ENCODE peak calls at places on chromosomes 3 and 15, in eight cellular contexts. F is HL-60, B is GM10248, K is fibroblast of mammary gland, T is AG04449, H is HFF-Myc, V is GM13977, Z is endodermal cell. C is an unnamed sample.

GRCh38 chr3:129606522-129607390 is at the start of gene PLXND1:
- DNase-seq in T (no peak), K (peak), B (peak), V (peak), F (peak), H (no peak), Z (peak), C (no peak)

GRCh38 chr15:91104111-91104510 is 4.1 kb downstream of the SV2B start:
- DNase-seq in V (no peak), Z (no peak), H (no peak), K (no peak), B (no peak), F (no peak), T (no peak), C (no peak)

GRCh38 chr3:43752908-43753307 is 62.2 kb downstream of the ABHD5 start:
- DNase-seq in F (no peak), H (no peak), T (no peak), K (peak), B (no peak), V (no peak), Z (no peak), C (no peak)

GRCh38 chr3:168794427-168794826 is 698.7 kb upstream of the GOLIM4 start:
- DNase-seq in Z (no peak), H (no peak), T (no peak), K (no peak), V (no peak), B (no peak), F (no peak), C (no peak)

GRCh38 chr3:377158-377561 is 180.6 kb downstream of the CHL1 start:
- DNase-seq in H (no peak), F (no peak), K (peak), T (no peak), V (peak), Z (peak), B (peak), C (peak)

GRCh38 chr3:185215873-185216586 is 37.8 kb downstream of the EHHADH start:
- DNase-seq in H (no peak), B (peak), T (no peak), K (peak), V (peak), F (no peak), Z (no peak), C (peak)

GRCh38 chr3:79467721-79468120 is 300.1 kb downstream of the ROBO1 start:
- DNase-seq in T (no peak), Z (peak), B (no peak), V (no peak), H (no peak), F (no peak), K (no peak), C (peak)

GRCh38 chr3:32954506-32954905 is 3.1 kb downstream of the CCR4 start:
- DNase-seq in B (no peak), T (no peak), K (no peak), Z (no peak), F (no peak), V (no peak), H (no peak), C (no peak)

GRCh38 chr15:80613762-80614365 is 81.2 kb upstream of the ABHD17C start:
- DNase-seq in B (no peak), V (no peak), K (no peak), H (no peak), F (no peak), Z (no peak), T (no peak), C (no peak)

GRCh38 chr3:158791259-158791920 is 10.5 kb upstream of the MFSD1 start:
- DNase-seq in F (peak), H (no peak), V (peak), T (no peak), Z (no peak), B (peak), K (peak), C (peak)

GRCh38 chr15:67176195-67176971 is 78.1 kb downstream of the AAGAB start:
- DNase-seq in K (no peak), H (no peak), F (no peak), Z (peak), V (no peak), B (no peak), T (no peak), C (peak)

GRCh38 chr3:155995525-155996370 is 124.6 kb upstream of the KCNAB1 start:
- DNase-seq in V (peak), T (peak), F (no peak), H (peak), Z (no peak), K (peak), B (peak), C (peak)

GRCh38 chr15:51888593-51889195 is 59.2 kb downstream of the TMOD3 start:
- DNase-seq in Z (no peak), K (peak), V (peak), B (peak), H (no peak), F (no peak), T (no peak), C (peak)

GRCh38 chr3:111662012-111662411 is 66.9 kb upstream of the ZBED2 start:
- DNase-seq in B (no peak), V (no peak), K (no peak), Z (no peak), H (no peak), T (no peak), F (no peak), C (no peak)

GRCh38 chr3:114597012-114597411 is 303.2 kb downstream of the TIGIT start:
- DNase-seq in V (no peak), F (no peak), T (no peak), B (no peak), K (peak), Z (no peak), H (no peak), C (peak)
- TF ChIP-seq CTCF in V (no peak), F (no peak), T (no peak), B (no peak), K (peak), Z (peak), H (peak), C (no peak)

DNA sequence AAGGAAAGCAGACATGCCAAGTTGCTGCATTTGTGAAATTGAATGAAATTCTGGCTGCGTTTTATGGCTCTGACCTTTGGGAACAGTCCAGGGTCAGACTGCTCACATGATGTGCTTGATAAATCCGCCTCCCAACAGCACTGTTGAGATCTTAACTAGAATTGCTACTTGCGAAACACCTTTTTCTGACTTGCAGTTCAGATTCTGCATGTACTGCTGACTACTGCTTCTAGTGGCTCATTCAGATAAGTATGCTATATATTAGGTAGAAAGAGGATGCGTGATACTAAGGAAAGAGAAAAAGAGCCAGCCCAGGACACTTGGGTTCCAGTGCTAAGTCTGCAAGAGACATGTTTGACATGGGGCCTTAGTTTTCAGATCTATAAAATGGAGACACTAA is 129.4 kb downstream of the LPP start:
- DNase-seq in T (no peak), B (no peak), K (peak), V (no peak), F (no peak), H (no peak), Z (no peak), C (peak)
- TF ChIP-seq CTCF in T (no peak), B (no peak), K (peak), V (no peak), F (no peak), H (no peak), Z (peak), C (no peak)

DNA sequence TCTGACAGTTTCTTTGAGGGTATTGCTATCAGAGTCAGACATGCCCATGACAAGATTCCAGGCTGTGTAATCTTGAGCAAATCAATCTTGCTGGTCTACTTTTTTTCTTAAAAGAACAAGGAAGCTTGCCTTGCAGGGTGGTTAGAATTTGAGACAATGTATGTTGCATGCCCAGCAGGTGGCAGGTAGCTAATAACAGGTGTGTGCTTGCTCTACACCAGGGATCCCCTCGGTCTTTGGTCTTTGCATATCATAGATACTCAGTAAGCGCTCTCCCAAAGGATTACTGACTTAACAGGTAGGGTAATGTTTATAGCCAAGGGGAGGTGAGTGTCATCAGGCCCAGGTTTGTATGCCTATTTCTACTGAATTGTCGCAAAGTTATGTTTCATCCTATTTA is 37.3 kb downstream of the CACNA1D start:
- DNase-seq in K (no peak), F (no peak), V (peak), T (no peak), H (no peak), Z (peak), B (no peak), C (peak)
- TF ChIP-seq CTCF in K (no peak), F (no peak), V (peak), T (no peak), H (no peak), Z (no peak), B (peak), C (no peak)

GRCh38 chr3:140552898-140553297 is 125.0 kb upstream of the TRIM42 start:
- DNase-seq in Z (no peak), H (no peak), V (no peak), T (no peak), B (no peak), K (peak), F (no peak), C (peak)
- TF ChIP-seq CTCF in Z (no peak), H (no peak), V (no peak), T (no peak), B (no peak), K (no peak), F (no peak), C (no peak)

GRCh38 chr15:78855746-78856145 is 16.9 kb upstream of the MORF4L1 start:
- DNase-seq in V (no peak), F (no peak), Z (no peak), K (peak), H (no peak), B (no peak), T (no peak), C (no peak)
- TF ChIP-seq CTCF in V (no peak), F (no peak), Z (no peak), K (no peak), H (no peak), B (no peak), T (no peak), C (no peak)

DNA sequence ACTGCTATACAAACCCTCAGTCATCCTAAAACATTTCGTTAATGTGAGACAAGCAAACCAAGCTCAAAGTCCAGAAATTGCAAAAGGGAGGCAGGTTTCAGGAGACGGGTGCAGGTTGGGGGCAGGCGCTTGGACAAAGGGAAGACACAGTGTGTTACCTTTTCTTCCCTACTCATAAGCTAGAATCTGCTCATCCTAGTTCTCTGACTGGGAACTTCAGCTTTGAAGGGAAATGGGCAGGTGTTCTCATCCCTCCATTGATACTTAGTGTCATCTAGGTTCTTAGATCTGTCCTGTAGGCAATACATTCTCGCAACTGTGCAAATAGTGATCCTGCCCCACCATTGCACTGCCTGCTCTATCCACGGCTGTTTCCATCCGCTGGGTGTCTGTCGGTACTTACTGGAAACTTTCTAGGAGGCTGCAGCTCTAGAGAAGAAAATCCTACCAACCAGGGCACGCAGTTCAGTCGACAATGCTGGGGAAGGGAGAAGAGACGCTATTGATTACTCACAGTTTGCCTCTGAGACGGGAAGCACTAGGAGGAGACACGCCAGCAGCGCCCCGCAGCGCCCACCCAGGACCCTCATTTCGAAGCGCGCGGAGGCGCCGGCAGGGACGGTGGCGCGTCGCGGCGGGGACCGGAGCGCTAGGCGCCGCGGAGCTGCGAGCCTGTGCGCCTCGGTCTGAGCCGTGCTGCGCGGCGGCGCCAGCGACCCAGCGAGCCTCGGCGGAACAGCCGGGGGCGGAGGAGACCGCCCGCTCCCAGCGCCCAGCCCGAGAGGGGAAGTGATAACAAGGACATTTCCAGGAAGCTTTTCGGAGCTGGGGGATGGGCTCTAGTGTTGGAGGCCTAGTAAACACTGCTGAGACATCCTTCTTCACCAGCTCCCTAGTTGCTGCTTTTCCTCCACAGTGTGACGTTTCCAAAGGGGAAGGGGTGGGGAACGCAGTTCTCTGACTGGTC is at the start of gene PROS1:
- DNase-seq in V (peak), B (peak), T (no peak), K (peak), F (peak), Z (peak), H (no peak), C (peak)
- TF ChIP-seq CTCF in V (no peak), B (no peak), T (no peak), K (no peak), F (no peak), Z (peak), H (no peak), C (no peak)

DNA sequence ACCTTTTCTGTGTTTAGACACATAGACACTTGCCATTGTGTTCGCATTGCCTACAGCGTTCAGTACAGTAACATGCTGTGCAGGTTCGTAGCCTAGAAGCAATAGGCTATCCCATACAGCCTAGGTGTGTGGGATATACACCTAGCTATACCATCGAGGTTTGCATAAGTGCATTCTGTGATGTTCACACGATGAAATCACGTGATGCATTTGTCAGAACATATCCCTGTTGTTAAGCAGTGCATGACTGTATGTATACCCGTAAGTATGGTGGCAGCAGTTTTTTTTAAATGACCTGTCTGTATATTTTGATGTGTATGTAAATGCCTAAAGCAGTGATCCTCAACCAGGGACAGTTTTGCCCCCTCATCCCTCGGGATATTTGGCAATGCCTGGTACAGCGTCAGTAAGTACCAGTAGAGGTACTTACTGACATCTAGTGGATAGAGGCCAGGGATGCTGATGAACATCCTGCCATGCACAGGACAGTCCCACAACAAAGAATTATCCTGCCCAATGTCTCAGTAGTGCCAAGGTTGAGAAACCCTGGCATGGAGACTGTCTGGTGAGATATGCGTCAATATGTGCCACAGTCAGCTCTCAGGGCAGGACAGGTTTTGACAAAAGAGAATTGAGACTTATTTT is 129.1 kb downstream of the HCN4 start:
- DNase-seq in T (no peak), F (no peak), V (no peak), H (no peak), K (no peak), B (no peak), Z (peak), C (peak)
- TF ChIP-seq CTCF in T (no peak), F (no peak), V (peak), H (peak), K (no peak), B (peak), Z (peak), C (no peak)

GRCh38 chr3:69998759-69999158 is 774 bp upstream of the SAMMSON start:
- DNase-seq in B (no peak), T (no peak), K (no peak), H (no peak), V (no peak), F (no peak), Z (no peak), C (no peak)

GRCh38 chr3:69997486-69998307 is 1.8 kb upstream of the SAMMSON start:
- DNase-seq in B (no peak), K (no peak), F (no peak), T (no peak), H (no peak), V (no peak), Z (no peak), C (no peak)

GRCh38 chr3:69994934-69995333 is 4.6 kb upstream of the SAMMSON start:
- DNase-seq in B (no peak), Z (no peak), F (no peak), V (no peak), H (no peak), K (no peak), T (no peak), C (no peak)

GRCh38 chr3:69999191-70000027 is at the start of gene SAMMSON:
- DNase-seq in K (peak), V (no peak), B (no peak), H (no peak), F (no peak), T (no peak), Z (peak), C (no peak)

GRCh38 chr3:69993747-69994146 is 5.8 kb upstream of the SAMMSON start:
- DNase-seq in Z (no peak), K (no peak), H (no peak), F (no peak), T (no peak), B (no peak), V (no peak), C (no peak)
- TF ChIP-seq CTCF in Z (no peak), K (no peak), H (no peak), F (no peak), T (no peak), B (no peak), V (no peak), C (no peak)

C was measured in MCF 10A.